ENCODE peak calls at places on chromosomes 16 and 17, in nine cellular contexts. F is hepatocyte, Y is neural progenitor cell, V is GM23248, N is HCT116, E is SK-N-SH, B is OCI-LY7, I is GM23338, U is PC-3. H is an unnamed sample.
A peak's percentile ranks its signal among the peaks of the same experiment; 100 is the strongest.

GRCh38 chr17:45129940-45130639 is 2.2 kb downstream of the PLCD3 start:
- DNase-seq in F (peak; percentile 67), Y (no peak), V (peak; percentile 47), N (no peak), E (no peak), B (no peak), I (no peak), U (peak; percentile 59), H (no peak)

GRCh38 chr17:21039839-21040575 is 2.8 kb downstream of the USP22 start:
- DNase-seq in F (peak; percentile 62), Y (peak; percentile 40), V (peak; percentile 74), N (peak; percentile 53), E (peak; percentile 48), B (peak; percentile 82), I (peak; percentile 67), U (peak; percentile 76), H (peak; percentile 55)

GRCh38 chr17:82236142-82236971 is 7.5 kb downstream of the SLC16A3 start:
- DNase-seq in F (peak; percentile 87), Y (peak; percentile 86), V (peak; percentile 65), N (no peak), E (peak; percentile 97), B (peak; percentile 78), I (peak; percentile 84), U (peak; percentile 63), H (peak; percentile 48)

GRCh38 chr17:43444223-43445008 is 39.4 kb upstream of the DHX8 start:
- DNase-seq in F (no peak), Y (no peak), V (no peak), N (no peak), E (no peak), B (no peak), I (no peak), U (no peak), H (no peak)

GRCh38 chr16:46727184-46727583 is 21.0 kb downstream of the MYLK3 start:
- DNase-seq in F (no peak), Y (no peak), V (no peak), N (no peak), E (no peak), B (no peak), I (no peak), U (no peak), H (no peak)

GRCh38 chr17:65191805-65192740 is 54.9 kb downstream of the RGS9 start:
- DNase-seq in F (no peak), Y (no peak), V (peak; percentile 82), N (peak; percentile 18), E (no peak), B (no peak), I (no peak), U (peak; percentile 90), H (no peak)

GRCh38 chr16:58020628-58021521 is 4.7 kb upstream of the MMP15 start:
- DNase-seq in F (peak; percentile 68), Y (peak; percentile 69), V (peak; percentile 58), N (no peak), E (peak; percentile 70), B (peak; percentile 67), I (peak; percentile 74), U (peak; percentile 35), H (peak; percentile 48)

GRCh38 chr16:13923703-13924298 is 3.8 kb downstream of the ERCC4 start:
- DNase-seq in F (peak; percentile 55), Y (peak; percentile 56), V (peak; percentile 74), N (peak; percentile 42), E (peak; percentile 48), B (peak; percentile 78), I (peak; percentile 66), U (peak; percentile 69), H (peak; percentile 69)

GRCh38 chr17:78040561-78041400 is 82.3 kb downstream of the TNRC6C start:
- DNase-seq in F (peak; percentile 30), Y (no peak), V (peak; percentile 85), N (peak; percentile 56), E (peak; percentile 95), B (no peak), I (peak; percentile 27), U (peak; percentile 80), H (no peak)

GRCh38 chr16:47888734-47889133 is 267.1 kb downstream of the ABCC12 start:
- DNase-seq in F (no peak), Y (no peak), V (no peak), N (no peak), E (no peak), B (no peak), I (no peak), U (no peak), H (no peak)

GRCh38 chr16:4535627-4536108 is 2.9 kb downstream of the CDIP1 start:
- DNase-seq in F (no peak), Y (no peak), V (no peak), N (no peak), E (no peak), B (no peak), I (no peak), U (no peak), H (no peak)

GRCh38 chr16:87939562-87940423 is 3.5 kb upstream of the CA5A start:
- DNase-seq in F (no peak), Y (no peak), V (no peak), N (no peak), E (no peak), B (no peak), I (peak; percentile 62), U (no peak), H (no peak)

GRCh38 chr16:15874745-15875314 is 13.6 kb downstream of the CEP20 start:
- DNase-seq in F (peak; percentile 77), Y (peak; percentile 70), V (peak; percentile 90), N (peak; percentile 61), E (peak; percentile 60), B (peak; percentile 42), I (peak; percentile 87), U (peak; percentile 62), H (no peak)

GRCh38 chr17:80575057-80575875 is 30.6 kb downstream of the RPTOR start:
- DNase-seq in F (peak; percentile 94), Y (peak; percentile 96), V (peak; percentile 92), N (peak; percentile 90), E (peak; percentile 96), B (peak; percentile 97), I (peak; percentile 95), U (peak; percentile 98), H (peak; percentile 91)

GRCh38 chr17:56977673-56978395 is at the start of gene SCPEP1:
- DNase-seq in F (peak; percentile 93), Y (peak; percentile 95), V (peak; percentile 95), N (peak; percentile 60), E (peak; percentile 100), B (peak; percentile 90), I (peak; percentile 91), U (peak; percentile 81), H (peak; percentile 84)

GRCh38 chr16:21647562-21648164 is 4.7 kb downstream of the IGSF6 start:
- DNase-seq in F (no peak), Y (no peak), V (no peak), N (no peak), E (no peak), B (no peak), I (no peak), U (no peak), H (no peak)

GRCh38 chr17:60157487-60158040 is 7.8 kb downstream of the CA4 start:
- DNase-seq in F (peak; percentile 3), Y (no peak), V (no peak), N (no peak), E (peak; percentile 37), B (no peak), I (peak; percentile 54), U (no peak), H (no peak)

GRCh38 chr16:88561485-88562369 is 8.5 kb upstream of the ZC3H18 start:
- DNase-seq in F (peak; percentile 63), Y (peak; percentile 73), V (peak; percentile 75), N (peak; percentile 36), E (peak; percentile 91), B (peak; percentile 62), I (peak; percentile 74), U (peak; percentile 48), H (peak; percentile 19)

GRCh38 chr17:11986179-11986938 is 10.9 kb downstream of the ZNF18 start:
- DNase-seq in F (peak; percentile 14), Y (no peak), V (peak; percentile 9), N (no peak), E (no peak), B (no peak), I (no peak), U (no peak), H (no peak)

DNA sequence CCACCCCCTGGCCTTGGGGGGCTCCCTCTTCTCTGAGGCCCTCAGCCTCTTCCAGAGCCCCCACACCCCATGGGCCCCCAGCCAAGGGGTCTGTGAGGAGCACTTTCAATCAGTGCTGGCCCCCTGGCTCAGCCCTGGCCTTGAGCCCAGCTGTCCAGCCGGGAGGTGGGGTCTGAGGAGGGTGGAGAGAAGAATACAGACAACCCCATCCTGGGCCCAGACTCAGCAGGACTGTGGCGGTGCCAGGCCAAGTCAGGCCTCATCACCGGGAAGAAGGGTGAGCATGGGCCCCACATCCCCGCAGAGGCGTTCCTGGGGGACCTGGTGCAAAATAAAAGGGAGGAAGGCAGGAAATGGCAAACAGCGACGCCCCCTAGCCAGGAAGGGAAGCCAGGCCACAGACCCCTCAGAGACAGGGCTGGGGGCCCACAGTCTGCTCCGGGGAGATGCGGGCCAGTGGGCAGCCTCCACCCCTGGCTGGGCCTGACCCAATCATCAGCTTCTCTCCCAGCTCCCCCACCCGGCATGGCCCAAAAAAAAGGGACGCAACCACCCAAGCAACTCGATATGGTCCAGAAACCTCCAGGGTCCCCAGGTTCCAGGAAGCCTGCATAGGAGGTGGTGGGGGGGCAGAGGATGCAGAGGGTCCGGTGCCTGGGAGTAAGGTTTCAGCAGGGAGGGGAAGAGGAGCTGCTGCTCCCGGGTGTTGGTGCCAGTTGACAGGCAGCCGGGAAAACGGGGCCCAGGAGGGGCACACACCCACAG is 20.6 kb downstream of the ZNF423 start:
- DNase-seq in F (peak; percentile 61), Y (no peak), V (no peak), N (no peak), E (peak; percentile 87), B (peak; percentile 27), I (peak; percentile 50), U (no peak), H (no peak)
- H3K4me1 ChIP-seq in F (peaks cover 89% of the 10 kb centered on the region), Y (peaks cover 60% of the 10 kb centered on the region), V (no peaks in the 10 kb centered on the region), N (no peaks in the 10 kb centered on the region), E (no peaks in the 10 kb centered on the region), B (peaks cover 12% of the 10 kb centered on the region), I (peaks cover 72% of the 10 kb centered on the region), U (no peaks in the 10 kb centered on the region), H (no peaks in the 10 kb centered on the region)

DNA sequence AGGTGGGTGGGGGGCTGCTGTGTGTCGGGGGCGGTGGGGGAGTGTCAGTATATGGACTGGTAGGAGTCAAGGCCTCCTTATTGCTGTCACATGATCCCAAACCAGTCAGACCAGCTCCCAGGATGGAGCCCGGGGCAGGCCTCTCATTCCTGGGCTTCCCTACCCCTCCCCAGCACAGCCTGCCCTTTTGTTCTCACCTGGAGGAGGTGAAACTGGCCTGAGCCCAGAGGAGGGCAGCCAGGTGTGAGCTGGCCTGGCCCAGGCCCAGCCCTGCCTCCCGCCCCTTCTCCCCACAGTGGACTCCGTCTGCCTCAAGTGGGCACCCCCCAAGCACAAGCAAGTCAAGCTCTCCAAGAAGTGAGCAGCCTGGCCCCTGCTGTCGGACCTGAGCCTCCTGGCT is 4.6 kb downstream of the PRSS8 start:
- DNase-seq in F (peak; percentile 81), Y (no peak), V (no peak), N (no peak), E (no peak), B (no peak), I (peak; percentile 74), U (peak; percentile 67), H (no peak)
- TF ChIP-seq EZH2phosphoT487 in F (no peak), Y (no peak), V (no peak), N (no peak), E (no peak), B (no peak), I (no peak), U (no peak), H (no peak)

GRCh38 chr17:79041723-79042420 is 17.9 kb downstream of the C1QTNF1 start:
- DNase-seq in F (no peak), Y (no peak), V (peak; percentile 58), N (no peak), E (no peak), B (no peak), I (no peak), U (peak; percentile 27), H (no peak)
- H3K4me1 ChIP-seq in F (peaks cover 7% of the 10 kb centered on the region), Y (no peaks in the 10 kb centered on the region), V (peaks cover 22% of the 10 kb centered on the region), N (no peaks in the 10 kb centered on the region), E (peaks cover 2% of the 10 kb centered on the region), B (no peaks in the 10 kb centered on the region), I (no peaks in the 10 kb centered on the region), U (peaks cover 31% of the 10 kb centered on the region), H (no peaks in the 10 kb centered on the region)

GRCh38 chr17:72075995-72076677 is 44.7 kb upstream of the SOX9 start:
- DNase-seq in F (no peak), Y (peak; percentile 28), V (no peak), N (no peak), E (no peak), B (no peak), I (no peak), U (no peak), H (no peak)
- TF ChIP-seq EZH2phosphoT487 in F (no peak), Y (no peak), V (no peak), N (no peak), E (no peak), B (no peak), I (no peak), U (no peak), H (no peak)